ENCODE peak calls at places on chromosomes 3 and 15, in eight cellular contexts. W is A549, D is AG09309, Q is heart left ventricle, H is suprapubic skin, V is cardiac fibroblast, K is left lung, J is A673. C is an unnamed sample.

GRCh38 chr3:147497301-147497700 is 88.1 kb downstream of the ZIC1 start:
- DNase-seq in D (no peak), K (no peak), H (no peak), Q (no peak), J (no peak), V (no peak), W (no peak), C (no peak)

GRCh38 chr15:53974121-53974520 is 4.1 kb upstream of the UNC13C start:
- DNase-seq in J (no peak), W (no peak), H (no peak), V (no peak), Q (no peak), D (no peak), K (no peak), C (no peak)

GRCh38 chr3:156609115-156609514 is 54.2 kb upstream of the SSR3 start:
- DNase-seq in H (no peak), V (no peak), J (peak; percentile 51), Q (no peak), W (no peak), D (no peak), K (no peak), C (no peak)

GRCh38 chr3:131216801-131217200 is 164.8 kb upstream of the NUDT16 start:
- DNase-seq in D (no peak), K (no peak), W (peak; percentile 23), H (no peak), V (peak; percentile 87), J (peak; percentile 95), Q (no peak), C (peak; percentile 80)

GRCh38 chr3:119524931-119525662 is 26.8 kb downstream of the TIMMDC1 start:
- DNase-seq in K (no peak), Q (no peak), J (no peak), H (no peak), V (peak; percentile 43), D (no peak), W (no peak), C (no peak)

GRCh38 chr3:99878005-99878404 is 60.3 kb downstream of the CMSS1 start:
- DNase-seq in H (no peak), D (no peak), J (no peak), K (no peak), W (no peak), Q (no peak), V (peak; percentile 91), C (no peak)

GRCh38 chr3:35908366-35909232 is 269.3 kb downstream of the ARPP21 start:
- DNase-seq in K (no peak), W (peak; percentile 18), Q (peak; percentile 39), V (peak; percentile 88), D (peak; percentile 40), J (peak; percentile 83), H (no peak), C (peak; percentile 83)

GRCh38 chr3:169131695-169132464 is 531.6 kb downstream of the MECOM start:
- DNase-seq in H (no peak), J (no peak), W (no peak), V (no peak), D (no peak), K (no peak), Q (no peak), C (no peak)

GRCh38 chr3:39748002-39748401 is 61.4 kb upstream of the MYRIP start:
- DNase-seq in H (no peak), V (no peak), J (no peak), Q (no peak), K (no peak), W (no peak), D (no peak), C (no peak)

GRCh38 chr15:101637549-101638318 is 14.4 kb downstream of the TM2D3 start:
- DNase-seq in K (no peak), V (peak; percentile 74), J (no peak), Q (no peak), H (no peak), W (no peak), D (no peak), C (no peak)

GRCh38 chr15:53580371-53580770 is 179.1 kb downstream of the WDR72 start:
- DNase-seq in J (no peak), D (no peak), H (no peak), V (no peak), W (no peak), K (no peak), Q (no peak), C (no peak)

GRCh38 chr15:51754267-51754666 is 2.9 kb downstream of the TMOD2 start:
- DNase-seq in J (no peak), W (no peak), K (no peak), H (no peak), D (no peak), Q (no peak), V (no peak), C (no peak)

GRCh38 chr3:17678116-17678741 is 64.2 kb downstream of the TBC1D5 start:
- DNase-seq in W (no peak), K (no peak), D (peak; percentile 1), Q (no peak), V (peak; percentile 61), J (no peak), H (no peak), C (peak; percentile 4)

GRCh38 chr15:70559223-70559823 is 204.0 kb downstream of the UACA start:
- DNase-seq in Q (peak; percentile 49), H (peak; percentile 40), D (no peak), V (peak; percentile 18), W (no peak), K (no peak), J (peak; percentile 20), C (no peak)

GRCh38 chr3:77319711-77320110 is 279.8 kb downstream of the ROBO2 start:
- DNase-seq in H (no peak), V (peak; percentile 9), W (no peak), Q (no peak), K (no peak), J (peak; percentile 57), D (no peak), C (no peak)
- TF ChIP-seq CTCF in H (no peak), V (peak; percentile 15), W (no peak), Q (no peak), K (no peak), J (peak; percentile 58), D (peak; percentile 31), C (peak; percentile 40)

GRCh38 chr15:58064119-58065010 is 1.1 kb downstream of the ALDH1A2 start:
- DNase-seq in H (no peak), D (no peak), J (no peak), W (no peak), V (peak; percentile 21), Q (no peak), K (no peak), C (no peak)

GRCh38 chr15:58063612-58064011 is 1.9 kb downstream of the ALDH1A2 start:
- DNase-seq in D (no peak), H (no peak), J (no peak), K (no peak), W (no peak), V (no peak), Q (no peak), C (no peak)

GRCh38 chr15:58065445-58066041 is at the start of gene ALDH1A2:
- DNase-seq in K (peak; percentile 89), V (peak; percentile 23), Q (peak; percentile 47), D (no peak), W (no peak), H (peak; percentile 75), J (no peak), C (no peak)

GRCh38 chr15:58066042-58066867 is 744 bp upstream of the ALDH1A2 start:
- DNase-seq in H (peak; percentile 81), K (peak; percentile 96), Q (peak; percentile 69), V (peak; percentile 51), W (peak; percentile 69), J (peak; percentile 55), D (no peak), C (peak; percentile 1)

GRCh38 chr15:58065011-58065444 is 483 bp downstream of the ALDH1A2 start:
- DNase-seq in W (no peak), J (no peak), Q (peak; percentile 27), K (peak; percentile 74), D (no peak), H (peak; percentile 74), V (peak; percentile 51), C (no peak)
- H3K4me3 ChIP-seq in W (no peak overlapping the region), J (no peak overlapping the region), Q (peak overlapping the region; percentile 61), K (peak overlapping the region; percentile 33), D (no peak overlapping the region), H (peak overlapping the region; percentile 54), V (peak overlapping the region; percentile 57), C (no peak overlapping the region)

GRCh38 chr15:66594836-66595235 is 29.0 kb upstream of the LCTL start:
- DNase-seq in H (no peak), K (no peak), D (no peak), J (no peak), W (no peak), V (no peak), Q (no peak), C (no peak)

GRCh38 chr15:66598095-66598815 is 32.5 kb upstream of the LCTL start:
- DNase-seq in V (no peak), W (no peak), D (no peak), J (no peak), Q (no peak), H (no peak), K (no peak), C (no peak)

GRCh38 chr15:66595332-66595731 is 29.5 kb upstream of the LCTL start:
- DNase-seq in J (no peak), V (no peak), W (no peak), D (no peak), H (no peak), Q (no peak), K (no peak), C (no peak)

GRCh38 chr15:66594344-66594743 is 28.5 kb upstream of the LCTL start:
- DNase-seq in W (no peak), K (no peak), H (no peak), D (no peak), Q (no peak), J (no peak), V (no peak), C (no peak)

DNA sequence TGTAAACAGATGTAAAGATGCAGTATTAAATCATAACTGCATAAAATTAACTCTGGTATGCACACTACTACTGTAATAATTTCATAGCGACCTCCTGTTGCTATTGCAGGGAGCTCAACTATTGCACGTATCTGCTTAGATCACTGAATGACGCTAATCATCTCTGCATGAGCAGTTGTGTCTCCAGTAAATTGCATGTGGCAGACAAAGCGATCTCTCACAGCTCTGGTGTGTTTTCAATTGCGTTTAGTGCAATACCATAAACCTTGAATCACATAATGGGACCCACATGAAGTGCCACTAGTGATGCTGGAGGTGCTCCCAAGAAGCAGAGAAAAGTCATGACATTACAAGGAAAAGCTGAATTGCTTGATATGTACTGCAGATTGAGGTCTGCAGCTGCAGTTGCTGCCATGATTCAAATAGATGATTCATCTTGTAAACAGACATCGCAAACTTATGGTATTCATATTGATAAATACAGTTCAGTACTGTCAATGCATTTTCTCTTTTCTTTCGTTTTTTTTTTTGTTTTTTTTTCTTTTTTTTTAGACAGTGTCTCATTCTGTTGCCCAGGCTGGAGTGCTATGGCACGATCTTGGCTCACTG is 30.2 kb upstream of the LCTL start:
- DNase-seq in V (peak; percentile 22), Q (no peak), H (no peak), K (no peak), W (no peak), J (peak; percentile 31), D (peak; percentile 46), C (no peak)
- TF ChIP-seq CTCF in V (no peak), Q (no peak), H (no peak), K (no peak), W (no peak), J (no peak), D (no peak), C (no peak)

DNA sequence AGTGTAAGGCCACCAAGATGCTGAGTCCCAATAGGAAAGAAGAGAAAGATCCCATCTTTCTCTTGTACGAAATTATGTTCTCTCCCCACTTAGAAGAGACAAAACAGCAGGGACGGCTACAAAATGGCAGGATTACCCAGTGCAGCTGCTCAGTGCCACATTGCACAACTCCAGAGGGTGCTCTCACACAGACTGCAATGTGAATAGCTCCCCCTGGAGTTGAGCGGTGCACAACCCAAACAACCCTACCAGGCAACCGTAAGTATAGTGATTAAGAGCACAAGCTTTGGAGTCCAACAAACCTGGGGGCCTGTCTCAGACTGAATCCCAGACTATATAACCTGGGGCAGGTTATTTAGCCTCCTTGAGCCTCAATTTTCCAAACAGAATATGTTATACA is 3.1 kb upstream of the BHLHE40 start:
- DNase-seq in V (peak; percentile 83), Q (peak; percentile 32), K (peak; percentile 77), W (peak; percentile 78), H (no peak), J (peak; percentile 78), D (no peak), C (no peak)
- H3K4me3 ChIP-seq in V (no peak overlapping the region), Q (no peak overlapping the region), K (no peak overlapping the region), W (no peak overlapping the region), H (no peak overlapping the region), J (no peak overlapping the region), D (no peak overlapping the region), C (no peak overlapping the region)